ENCODE peak calls at places on chromosomes 11 and 22, in five cellular contexts. One of them, this sample, is unnamed.

GRCh38 chr11:72786305-72787261 is 7.3 kb downstream of the STARD10 start:
- DNase-seq in HepG2: peak
- DNase-seq in K562: no peak
- DNase-seq in GM12878: no peak
- DNase-seq in SK-N-SH: no peak
- DNase-seq in this sample: no peak

GRCh38 chr22:20319041-20319744 is 667 bp downstream of the DGCR6L start:
- DNase-seq in HepG2: no peak
- DNase-seq in K562: peak
- DNase-seq in GM12878: no peak
- DNase-seq in SK-N-SH: peak
- DNase-seq in this sample: peak

GRCh38 chr11:57073121-57073520 is 84.4 kb downstream of the OR5AK2 start:
- DNase-seq in HepG2: no peak
- DNase-seq in K562: no peak
- DNase-seq in GM12878: no peak
- DNase-seq in SK-N-SH: no peak
- DNase-seq in this sample: no peak

GRCh38 chr11:115168229-115168671 is 336.0 kb downstream of the CADM1 start:
- DNase-seq in HepG2: no peak
- DNase-seq in K562: no peak
- DNase-seq in GM12878: no peak
- DNase-seq in SK-N-SH: peak
- DNase-seq in this sample: no peak

GRCh38 chr22:50627914-50628542 is at the start of gene ARSA:
- DNase-seq in HepG2: peak
- DNase-seq in K562: peak
- DNase-seq in GM12878: peak
- DNase-seq in SK-N-SH: peak
- DNase-seq in this sample: peak

GRCh38 chr11:9922806-9923205 is 258.9 kb downstream of the SWAP70 start:
- DNase-seq in HepG2: no peak
- DNase-seq in K562: no peak
- DNase-seq in GM12878: no peak
- DNase-seq in SK-N-SH: no peak
- DNase-seq in this sample: no peak

GRCh38 chr11:70636659-70637058 is 238.3 kb downstream of the CTTN start:
- DNase-seq in HepG2: no peak
- DNase-seq in K562: no peak
- DNase-seq in GM12878: no peak
- DNase-seq in SK-N-SH: no peak
- DNase-seq in this sample: no peak

GRCh38 chr11:111307472-111308108 is 9.2 kb downstream of the POU2AF3 start:
- DNase-seq in HepG2: no peak
- DNase-seq in K562: no peak
- DNase-seq in GM12878: no peak
- DNase-seq in SK-N-SH: no peak
- DNase-seq in this sample: no peak

GRCh38 chr11:94020777-94021615 is at the start of gene HEPHL1:
- DNase-seq in HepG2: no peak
- DNase-seq in K562: no peak
- DNase-seq in GM12878: no peak
- DNase-seq in SK-N-SH: no peak
- DNase-seq in this sample: no peak

GRCh38 chr22:49212466-49212865 is 615.2 kb downstream of the BRD1 start:
- DNase-seq in HepG2: no peak
- DNase-seq in K562: no peak
- DNase-seq in GM12878: no peak
- DNase-seq in SK-N-SH: no peak
- DNase-seq in this sample: no peak
- TF ChIP-seq FOXM1 in HepG2: no peak
- TF ChIP-seq FOXM1 in K562: no peak
- TF ChIP-seq FOXM1 in GM12878: no peak
- TF ChIP-seq FOXM1 in SK-N-SH: no peak
- TF ChIP-seq FOXM1 in this sample: no peak

GRCh38 chr11:127458561-127458960 is 458.0 kb upstream of the KIRREL3 start:
- DNase-seq in HepG2: no peak
- DNase-seq in K562: no peak
- DNase-seq in GM12878: no peak
- DNase-seq in SK-N-SH: no peak
- DNase-seq in this sample: no peak

GRCh38 chr11:127451852-127452251 is 451.3 kb upstream of the KIRREL3 start:
- DNase-seq in HepG2: no peak
- DNase-seq in K562: no peak
- DNase-seq in GM12878: no peak
- DNase-seq in SK-N-SH: no peak
- DNase-seq in this sample: no peak

GRCh38 chr11:127452533-127452932 is 452.0 kb upstream of the KIRREL3 start:
- DNase-seq in HepG2: no peak
- DNase-seq in K562: no peak
- DNase-seq in GM12878: no peak
- DNase-seq in SK-N-SH: no peak
- DNase-seq in this sample: no peak

GRCh38 chr11:127454856-127455255 is 454.3 kb upstream of the KIRREL3 start:
- DNase-seq in HepG2: no peak
- DNase-seq in K562: no peak
- DNase-seq in GM12878: no peak
- DNase-seq in SK-N-SH: no peak
- DNase-seq in this sample: no peak
- TF ChIP-seq FOXM1 in HepG2: no peak
- TF ChIP-seq FOXM1 in K562: no peak
- TF ChIP-seq FOXM1 in GM12878: no peak
- TF ChIP-seq FOXM1 in SK-N-SH: no peak
- TF ChIP-seq FOXM1 in this sample: no peak

DNA sequence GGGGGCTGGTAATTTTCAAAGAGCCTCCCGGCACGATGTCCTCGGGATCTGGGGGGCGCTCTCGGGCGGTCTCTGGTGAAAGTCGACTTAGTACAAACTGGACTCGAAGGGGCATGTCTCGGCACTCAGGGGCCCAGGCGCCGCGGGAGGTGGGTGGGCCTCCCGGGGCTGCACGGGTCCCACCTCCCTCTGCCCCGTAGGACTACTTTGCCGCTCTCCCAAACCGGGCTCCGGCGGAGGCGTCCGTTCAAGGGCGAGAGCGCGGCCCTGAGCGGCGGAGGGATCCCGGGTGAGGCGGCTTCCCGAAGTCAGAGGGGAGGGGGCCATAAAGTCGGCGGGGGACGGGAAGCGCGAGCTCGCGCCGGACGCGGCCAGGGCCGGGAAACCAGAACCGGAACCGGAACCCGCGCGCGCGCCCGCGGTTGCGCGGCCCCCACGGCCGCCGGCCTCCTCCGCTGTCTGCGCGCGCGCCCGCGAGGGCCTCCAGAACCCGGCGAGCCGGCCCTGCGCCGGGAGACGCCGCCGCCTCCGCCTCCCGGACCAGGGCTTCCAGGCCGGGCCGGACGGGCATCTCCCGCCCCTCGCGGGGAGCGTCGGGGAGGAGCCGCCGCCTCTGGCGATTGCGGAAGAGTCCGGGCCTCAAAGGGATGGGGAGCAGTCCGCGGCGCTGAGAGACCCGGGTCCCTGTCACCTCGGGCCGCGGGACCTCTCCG is at the start of gene ARHGEF12:
- DNase-seq in HepG2: peak
- DNase-seq in K562: peak
- DNase-seq in GM12878: peak
- DNase-seq in SK-N-SH: peak
- DNase-seq in this sample: peak
- TF ChIP-seq FOXM1 in HepG2: no peak
- TF ChIP-seq FOXM1 in K562: peak
- TF ChIP-seq FOXM1 in GM12878: peak
- TF ChIP-seq FOXM1 in SK-N-SH: peak
- TF ChIP-seq FOXM1 in this sample: peak

GRCh38 chr11:132852361-132852760 is 679.9 kb downstream of the OPCML start:
- DNase-seq in HepG2: no peak
- DNase-seq in K562: no peak
- DNase-seq in GM12878: no peak
- DNase-seq in SK-N-SH: no peak
- DNase-seq in this sample: no peak

GRCh38 chr11:132853886-132854285 is 678.4 kb downstream of the OPCML start:
- DNase-seq in HepG2: no peak
- DNase-seq in K562: no peak
- DNase-seq in GM12878: no peak
- DNase-seq in SK-N-SH: no peak
- DNase-seq in this sample: no peak

GRCh38 chr11:132848336-132848735 is 684.0 kb downstream of the OPCML start:
- DNase-seq in HepG2: no peak
- DNase-seq in K562: no peak
- DNase-seq in GM12878: no peak
- DNase-seq in SK-N-SH: no peak
- DNase-seq in this sample: no peak

GRCh38 chr11:132850106-132850505 is 682.2 kb downstream of the OPCML start:
- DNase-seq in HepG2: no peak
- DNase-seq in K562: no peak
- DNase-seq in GM12878: no peak
- DNase-seq in SK-N-SH: no peak
- DNase-seq in this sample: no peak

GRCh38 chr11:132851247-132851646 is 681.1 kb downstream of the OPCML start:
- DNase-seq in HepG2: no peak
- DNase-seq in K562: no peak
- DNase-seq in GM12878: no peak
- DNase-seq in SK-N-SH: no peak
- DNase-seq in this sample: no peak
- TF ChIP-seq FOXM1 in HepG2: no peak
- TF ChIP-seq FOXM1 in K562: no peak
- TF ChIP-seq FOXM1 in GM12878: no peak
- TF ChIP-seq FOXM1 in SK-N-SH: no peak
- TF ChIP-seq FOXM1 in this sample: no peak

GRCh38 chr22:45084400-45084920 is 74.7 kb upstream of the PHF21B start:
- DNase-seq in HepG2: no peak
- DNase-seq in K562: no peak
- DNase-seq in GM12878: no peak
- DNase-seq in SK-N-SH: no peak
- DNase-seq in this sample: no peak

GRCh38 chr22:45077826-45078334 is 68.1 kb upstream of the PHF21B start:
- DNase-seq in HepG2: no peak
- DNase-seq in K562: no peak
- DNase-seq in GM12878: no peak
- DNase-seq in SK-N-SH: no peak
- DNase-seq in this sample: no peak

GRCh38 chr22:45087802-45088201 is 75.9 kb upstream of the NUP50 start:
- DNase-seq in HepG2: no peak
- DNase-seq in K562: peak
- DNase-seq in GM12878: no peak
- DNase-seq in SK-N-SH: no peak
- DNase-seq in this sample: no peak

GRCh38 chr22:45083659-45084305 is 74.0 kb upstream of the PHF21B start:
- DNase-seq in HepG2: no peak
- DNase-seq in K562: no peak
- DNase-seq in GM12878: no peak
- DNase-seq in SK-N-SH: no peak
- DNase-seq in this sample: no peak

GRCh38 chr22:45082795-45083194 is 73.0 kb upstream of the PHF21B start:
- DNase-seq in HepG2: no peak
- DNase-seq in K562: peak
- DNase-seq in GM12878: no peak
- DNase-seq in SK-N-SH: peak
- DNase-seq in this sample: peak
- TF ChIP-seq FOXM1 in HepG2: no peak
- TF ChIP-seq FOXM1 in K562: no peak
- TF ChIP-seq FOXM1 in GM12878: no peak
- TF ChIP-seq FOXM1 in SK-N-SH: no peak
- TF ChIP-seq FOXM1 in this sample: no peak

GRCh38 chr11:126415669-126416420 is 60.4 kb downstream of the ST3GAL4 start:
- DNase-seq in HepG2: no peak
- DNase-seq in K562: no peak
- DNase-seq in GM12878: no peak
- DNase-seq in SK-N-SH: no peak
- DNase-seq in this sample: no peak
- TF ChIP-seq FOXM1 in HepG2: no peak
- TF ChIP-seq FOXM1 in K562: no peak
- TF ChIP-seq FOXM1 in GM12878: no peak
- TF ChIP-seq FOXM1 in SK-N-SH: no peak
- TF ChIP-seq FOXM1 in this sample: no peak

GRCh38 chr11:12003329-12003728 is 5.1 kb downstream of the DKK3 start:
- DNase-seq in HepG2: no peak
- DNase-seq in K562: no peak
- DNase-seq in GM12878: no peak
- DNase-seq in SK-N-SH: no peak
- DNase-seq in this sample: no peak
- TF ChIP-seq FOXM1 in HepG2: no peak
- TF ChIP-seq FOXM1 in K562: no peak
- TF ChIP-seq FOXM1 in GM12878: no peak
- TF ChIP-seq FOXM1 in SK-N-SH: no peak
- TF ChIP-seq FOXM1 in this sample: no peak

DNA sequence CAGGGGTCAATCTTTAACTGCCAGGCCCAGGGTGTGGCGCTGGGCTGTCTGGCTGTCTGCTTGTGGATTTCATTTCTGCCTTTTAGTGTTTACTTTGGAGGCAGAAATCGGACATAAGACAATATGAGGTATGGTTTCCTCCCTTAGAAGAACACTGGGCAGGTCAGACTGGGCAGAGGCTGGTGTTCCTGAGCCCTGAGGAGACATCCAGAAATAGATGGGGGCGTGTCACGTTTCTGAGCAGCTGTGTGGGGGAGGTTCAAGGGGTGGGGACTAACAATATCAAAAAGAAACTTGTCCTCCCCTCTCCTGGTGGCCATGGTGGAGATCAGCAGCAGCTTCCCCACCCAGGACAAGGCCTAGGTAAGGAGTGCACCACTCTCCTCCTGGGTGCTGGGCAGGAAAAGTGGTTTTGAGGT is at the start of gene ART1:
- DNase-seq in HepG2: no peak
- DNase-seq in K562: peak
- DNase-seq in GM12878: no peak
- DNase-seq in SK-N-SH: no peak
- DNase-seq in this sample: peak
- TF ChIP-seq FOXM1 in HepG2: no peak
- TF ChIP-seq FOXM1 in K562: no peak
- TF ChIP-seq FOXM1 in GM12878: no peak
- TF ChIP-seq FOXM1 in SK-N-SH: no peak
- TF ChIP-seq FOXM1 in this sample: no peak

This sample was measured in HEK293T.